ENCODE peak calls at places on chromosomes 12 and 14, in seven cellular contexts. S is astrocyte of the spinal cord; V is activated T-helper 1 cell treated with Interleukin-2 at 50 U/mL for 16 hours; A is NCI-H2171; C is naive thymus-derived CD4-positive, alpha-beta T cell; E is NCI-H1436 treated with DMSO at 0.1 percent for 48 hours; Z is GM03348. B is an unnamed sample.

GRCh38 chr14:36518031-36518585 is 1.9 kb downstream of the NKX2-1 start:
- DNase-seq in A (no peak), V (no peak), S (no peak), C (no peak), Z (no peak), E (no peak), B (no peak)

GRCh38 chr14:68263563-68264350 is 444.2 kb downstream of the RAD51B start:
- DNase-seq in C (no peak), S (no peak), A (no peak), E (no peak), Z (no peak), V (no peak), B (no peak)

GRCh38 chr14:45332360-45332988 is 79.5 kb upstream of the MIS18BP1 start:
- DNase-seq in E (no peak), S (no peak), V (no peak), Z (no peak), A (no peak), C (no peak), B (no peak)

GRCh38 chr12:72522411-72522810 is 250.2 kb downstream of the TRHDE start:
- DNase-seq in C (no peak), E (no peak), S (no peak), V (no peak), A (no peak), Z (no peak), B (no peak)

GRCh38 chr12:52633383-52633782 is 15.0 kb upstream of the KRT73 start:
- DNase-seq in E (no peak), C (peak; percentile 61), S (no peak), Z (no peak), A (no peak), V (no peak), B (no peak)

GRCh38 chr12:64670856-64671639 is 60.8 kb downstream of the RASSF3 start:
- DNase-seq in C (no peak), S (peak; percentile 63), A (no peak), E (no peak), V (no peak), Z (peak; percentile 40), B (no peak)

GRCh38 chr12:122865268-122866231 is 30.3 kb downstream of the HIP1R start:
- DNase-seq in V (no peak), S (no peak), A (no peak), Z (no peak), E (no peak), C (no peak), B (no peak)

GRCh38 chr14:24243336-24243836 is 963 bp upstream of the TINF2 start:
- DNase-seq in Z (no peak), S (no peak), C (no peak), A (peak; percentile 21), V (no peak), E (no peak), B (no peak)

GRCh38 chr12:20748198-20748597 is 53.1 kb downstream of the SLCO1C1 start:
- DNase-seq in A (no peak), V (no peak), C (no peak), S (no peak), E (no peak), Z (no peak), B (no peak)

GRCh38 chr12:108459106-108459505 is 56.0 kb upstream of the FICD start:
- DNase-seq in C (no peak), E (no peak), A (peak; percentile 37), Z (no peak), V (no peak), S (no peak), B (no peak)

GRCh38 chr12:108686753-108687152 is 44.6 kb downstream of the CORO1C start:
- DNase-seq in A (no peak), E (no peak), Z (no peak), V (no peak), S (no peak), C (no peak), B (no peak)

GRCh38 chr12:96141216-96141944 is 52.8 kb upstream of the ELK3 start:
- DNase-seq in S (peak; percentile 61), C (no peak), Z (peak; percentile 56), A (no peak), E (no peak), V (no peak), B (no peak)

GRCh38 chr12:65948320-65949008 is 124.2 kb downstream of the HMGA2 start:
- DNase-seq in E (no peak), S (peak; percentile 96), Z (peak; percentile 77), C (no peak), A (no peak), V (no peak), B (no peak)

GRCh38 chr12:85280984-85281946 is 1.2 kb downstream of the ALX1 start:
- DNase-seq in Z (no peak), A (no peak), S (peak; percentile 33), E (no peak), C (no peak), V (no peak), B (no peak)

GRCh38 chr14:101019974-101020710 is 116.6 kb upstream of the RTL1 start:
- DNase-seq in Z (no peak), S (no peak), V (no peak), C (no peak), A (no peak), E (no peak), B (no peak)

GRCh38 chr14:22255042-22255441 is 334.0 kb downstream of the DAD1 start:
- DNase-seq in E (no peak), Z (no peak), V (no peak), A (no peak), C (no peak), S (no peak), B (no peak)

GRCh38 chr12:88644946-88645702 is 64.9 kb upstream of the KITLG start:
- DNase-seq in A (no peak), S (no peak), Z (no peak), E (no peak), V (no peak), C (no peak), B (no peak)

GRCh38 chr14:60514378-60515243 is 5.7 kb downstream of the SIX6 start:
- DNase-seq in E (no peak), S (no peak), V (no peak), Z (peak; percentile 37), A (peak; percentile 65), C (no peak), B (no peak)

GRCh38 chr14:90740946-90741681 is 75.1 kb downstream of the TTC7B start:
- DNase-seq in C (no peak), Z (no peak), S (no peak), A (no peak), E (no peak), V (no peak), B (no peak)

GRCh38 chr12:32399373-32400113 is at the start of gene FGD4:
- DNase-seq in S (peak; percentile 83), A (peak; percentile 81), E (peak; percentile 43), Z (peak; percentile 90), V (peak; percentile 4), C (peak; percentile 30), B (peak; percentile 14)

GRCh38 chr14:77910506-77910905 is 110.6 kb downstream of the ADCK1 start:
- DNase-seq in Z (no peak), A (no peak), C (no peak), V (no peak), S (no peak), E (no peak), B (no peak)

GRCh38 chr12:51884676-51885229 is 3.1 kb upstream of the ANKRD33 start:
- DNase-seq in C (no peak), Z (no peak), E (no peak), V (no peak), S (no peak), A (no peak), B (no peak)

GRCh38 chr14:62661818-62662217 is 383.4 kb downstream of the KCNH5 start:
- DNase-seq in C (no peak), A (no peak), S (no peak), Z (no peak), E (no peak), V (no peak), B (no peak)

GRCh38 chr14:99647407-99647806 is 2.5 kb downstream of the HHIPL1 start:
- DNase-seq in E (no peak), S (peak; percentile 41), C (no peak), Z (no peak), V (no peak), A (no peak), B (no peak)

GRCh38 chr14:24612186-24612585 is 2.7 kb upstream of the GZMH start:
- DNase-seq in E (no peak), V (no peak), Z (no peak), A (no peak), S (no peak), C (no peak), B (no peak)

GRCh38 chr12:120956579-120957360 is 21.6 kb upstream of the HNF1A start:
- DNase-seq in E (no peak), S (no peak), C (no peak), A (no peak), V (no peak), Z (no peak), B (no peak)

GRCh38 chr12:55933158-55933798 is 2.3 kb downstream of the DGKA start:
- DNase-seq in S (no peak), A (no peak), C (no peak), Z (peak; percentile 47), E (no peak), V (no peak), B (no peak)

GRCh38 chr14:75578786-75579781 is 664 bp downstream of the FLVCR2 start:
- DNase-seq in A (no peak), C (no peak), E (no peak), V (no peak), S (no peak), Z (no peak), B (no peak)

GRCh38 chr12:1698638-1699214 is 7.9 kb downstream of the ADIPOR2 start:
- DNase-seq in S (no peak), E (no peak), A (no peak), V (no peak), Z (no peak), C (no peak), B (no peak)